ENCODE peak calls at places on chromosomes 2 and 18, in six cellular contexts. R, T, G, E, M and C are unnamed samples.

GRCh38 chr2:55862269-55862668 is 61.3 kb downstream of the EFEMP1 start:
- DNase-seq in R (peak), T (no peak), G (no peak), E (peak), M (peak), C (no peak)

GRCh38 chr18:8667846-8668245 is 37.5 kb upstream of the MTCL1 start:
- DNase-seq in R (no peak), T (no peak), G (no peak), E (peak), M (no peak), C (no peak)

GRCh38 chr18:10235553-10235952 is 218.9 kb upstream of the APCDD1 start:
- DNase-seq in R (no peak), T (no peak), G (no peak), E (no peak), M (no peak), C (no peak)

GRCh38 chr2:86747708-86748627 is 27.9 kb downstream of the RMND5A start:
- DNase-seq in R (no peak), T (no peak), G (peak), E (peak), M (peak), C (peak)

GRCh38 chr18:31931886-31932240 is 11.1 kb downstream of the TRAPPC8 start:
- DNase-seq in R (no peak), T (no peak), G (no peak), E (no peak), M (no peak), C (no peak)

GRCh38 chr2:160680974-160681373 is 187.4 kb upstream of the RBMS1 start:
- DNase-seq in R (no peak), T (no peak), G (no peak), E (no peak), M (no peak), C (no peak)

GRCh38 chr2:239991689-239992314 is 33.3 kb downstream of the NDUFA10 start:
- DNase-seq in R (no peak), T (no peak), G (no peak), E (peak), M (peak), C (peak)

GRCh38 chr2:27717070-27717453 is 53.4 kb downstream of the SLC4A1AP start:
- DNase-seq in R (peak), T (no peak), G (peak), E (no peak), M (no peak), C (no peak)